ENCODE peak calls at places on chromosomes 7 and 10, in six cellular contexts. I, F, Q, S, E and C are unnamed samples.

GRCh38 chr7:121530251-121531174 is 134.4 kb upstream of the FAM3C start:
- DNase-seq in I (peak; percentile 63), F (peak; percentile 78), Q (peak; percentile 33), S (peak; percentile 99), E (peak; percentile 93), C (no peak)

GRCh38 chr7:28865494-28866257 is 92.5 kb downstream of the TRIL start:
- DNase-seq in I (no peak), F (peak; percentile 49), Q (no peak), S (no peak), E (peak; percentile 13), C (no peak)

GRCh38 chr7:17411922-17412321 is 113.5 kb downstream of the AHR start:
- DNase-seq in I (no peak), F (no peak), Q (no peak), S (no peak), E (no peak), C (no peak)

GRCh38 chr7:2959343-2959680 is 84.4 kb downstream of the CARD11 start:
- DNase-seq in I (no peak), F (no peak), Q (no peak), S (no peak), E (no peak), C (peak; percentile 75)

GRCh38 chr7:121860953-121861352 is 12.0 kb upstream of the PTPRZ1 start:
- DNase-seq in I (no peak), F (no peak), Q (no peak), S (no peak), E (no peak), C (no peak)

GRCh38 chr10:78336402-78336791 is 302.7 kb downstream of the RPS24 start:
- DNase-seq in I (peak; percentile 65), F (peak; percentile 96), Q (no peak), S (peak; percentile 90), E (peak; percentile 37), C (no peak)

GRCh38 chr7:95687759-95688343 is 84.5 kb upstream of the DYNC1I1 start:
- DNase-seq in I (no peak), F (peak; percentile 49), Q (no peak), S (peak; percentile 40), E (peak; percentile 41), C (no peak)

GRCh38 chr7:55092186-55092976 is 73.6 kb downstream of the EGFR start:
- DNase-seq in I (no peak), F (no peak), Q (no peak), S (peak; percentile 40), E (no peak), C (no peak)

GRCh38 chr10:110568055-110568735 is 700 bp downstream of the SMC3 start:
- DNase-seq in I (peak; percentile 89), F (peak; percentile 34), Q (peak; percentile 39), S (no peak), E (peak; percentile 30), C (no peak)

GRCh38 chr7:114084381-114085312 is 165.8 kb upstream of the PPP1R3A start:
- DNase-seq in I (peak; percentile 80), F (peak; percentile 64), Q (peak; percentile 72), S (peak; percentile 42), E (no peak), C (no peak)

GRCh38 chr10:1408656-1409358 is 328.5 kb downstream of the ADARB2 start:
- DNase-seq in I (no peak), F (no peak), Q (no peak), S (no peak), E (no peak), C (peak; percentile 89)

GRCh38 chr7:19575909-19576557 is 132.8 kb downstream of the POLR1F start:
- DNase-seq in I (no peak), F (peak; percentile 6), Q (no peak), S (no peak), E (no peak), C (no peak)

GRCh38 chr7:148049068-148049467 is 541.5 kb upstream of the C7orf33 start:
- DNase-seq in I (no peak), F (no peak), Q (no peak), S (no peak), E (no peak), C (no peak)

GRCh38 chr7:121186746-121187145 is 142.1 kb upstream of the WNT16 start:
- DNase-seq in I (no peak), F (no peak), Q (no peak), S (no peak), E (no peak), C (no peak)

GRCh38 chr10:129831150-129831549 is 132.9 kb downstream of the EBF3 start:
- DNase-seq in I (no peak), F (no peak), Q (no peak), S (no peak), E (no peak), C (no peak)

GRCh38 chr7:114519215-114519614 is 104.6 kb downstream of the FOXP2 start:
- DNase-seq in I (no peak), F (no peak), Q (no peak), S (peak; percentile 76), E (no peak), C (no peak)

GRCh38 chr7:137879357-137880158 is 32.8 kb upstream of the DGKI start:
- DNase-seq in I (no peak), F (peak; percentile 84), Q (no peak), S (peak; percentile 27), E (no peak), C (no peak)

GRCh38 chr7:76257973-76258372 is 44.5 kb upstream of the HSPB1 start:
- DNase-seq in I (no peak), F (no peak), Q (no peak), S (no peak), E (no peak), C (no peak)

GRCh38 chr10:52252322-52252721 is 61.8 kb upstream of the DKK1 start:
- DNase-seq in I (no peak), F (no peak), Q (no peak), S (no peak), E (no peak), C (no peak)

GRCh38 chr10:122498521-122498920 is 37.2 kb downstream of the HTRA1 start:
- DNase-seq in I (peak; percentile 59), F (peak; percentile 76), Q (no peak), S (peak; percentile 58), E (no peak), C (no peak)

GRCh38 chr7:117132385-117133120 is 179.3 kb downstream of the ST7 start:
- DNase-seq in I (no peak), F (peak; percentile 92), Q (no peak), S (peak; percentile 99), E (peak; percentile 87), C (no peak)

GRCh38 chr7:48710995-48711394 is 213.4 kb upstream of the CDC14C start:
- DNase-seq in I (no peak), F (no peak), Q (no peak), S (no peak), E (no peak), C (no peak)

GRCh38 chr10:89419548-89419947 is 5.2 kb downstream of the IFIT5 start:
- DNase-seq in I (no peak), F (peak; percentile 44), Q (no peak), S (peak; percentile 44), E (peak; percentile 50), C (no peak)

GRCh38 chr10:86944031-86944419 is 13.4 kb downstream of the MMRN2 start:
- DNase-seq in I (no peak), F (no peak), Q (no peak), S (no peak), E (no peak), C (peak; percentile 55)

GRCh38 chr10:89697946-89698345 is 3.4 kb upstream of the KIF20B start:
- DNase-seq in I (no peak), F (no peak), Q (no peak), S (no peak), E (no peak), C (no peak)

GRCh38 chr10:102403115-102403514 is 7.6 kb downstream of the NFKB2 start:
- DNase-seq in I (peak; percentile 67), F (no peak), Q (no peak), S (no peak), E (no peak), C (no peak)

GRCh38 chr10:32142646-32143045 is 86.4 kb upstream of the KIF5B start:
- DNase-seq in I (no peak), F (peak; percentile 73), Q (no peak), S (peak; percentile 45), E (no peak), C (no peak)

GRCh38 chr10:32143302-32143847 is 87.2 kb upstream of the KIF5B start:
- DNase-seq in I (no peak), F (no peak), Q (no peak), S (no peak), E (no peak), C (no peak)

GRCh38 chr10:32140403-32140802 is 84.2 kb upstream of the KIF5B start:
- DNase-seq in I (no peak), F (no peak), Q (no peak), S (peak; percentile 18), E (no peak), C (no peak)

GRCh38 chr10:32141018-32141807 is 85.0 kb upstream of the KIF5B start:
- DNase-seq in I (no peak), F (peak; percentile 53), Q (peak; percentile 51), S (peak; percentile 79), E (peak; percentile 37), C (no peak)

GRCh38 chr10:32139223-32140073 is 83.2 kb upstream of the KIF5B start:
- DNase-seq in I (peak; percentile 92), F (peak; percentile 97), Q (peak; percentile 86), S (peak; percentile 95), E (peak; percentile 93), C (no peak)
- TF ChIP-seq CTCF in I (peak; percentile 14), F (no peak), Q (no peak), S (peak; percentile 25), E (peak; percentile 24), C (peak; percentile 59)

GRCh38 chr10:103706047-103706446 is 149.3 kb downstream of the SH3PXD2A start:
- DNase-seq in I (no peak), F (no peak), Q (no peak), S (no peak), E (no peak), C (no peak)
- TF ChIP-seq CTCF in I (no peak), F (no peak), Q (no peak), S (no peak), E (no peak), C (peak; percentile 33)

DNA sequence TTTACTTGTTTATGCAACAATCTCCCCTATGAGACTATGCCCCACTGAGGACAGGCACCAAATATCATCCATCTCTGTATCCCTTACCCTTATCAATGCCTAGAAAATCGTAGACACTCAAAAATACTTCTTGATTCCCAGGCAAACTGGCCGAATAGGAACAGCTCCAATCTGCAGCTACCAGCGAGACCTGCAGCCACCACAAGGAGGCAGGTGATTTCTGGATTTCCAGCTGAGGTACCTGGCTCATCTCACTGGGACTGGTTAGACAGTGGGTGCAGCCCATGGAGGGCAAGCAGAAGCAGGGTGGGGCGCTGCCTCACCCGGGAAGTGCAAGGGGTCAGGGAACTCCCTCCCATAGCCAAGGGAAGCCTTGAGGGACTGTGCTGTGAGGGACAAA is 10.8 kb upstream of the PPP1R3C start:
- DNase-seq in I (no peak), F (peak; percentile 45), Q (no peak), S (no peak), E (no peak), C (no peak)
- TF ChIP-seq CTCF in I (peak; percentile 38), F (no peak), Q (no peak), S (peak; percentile 37), E (peak; percentile 47), C (peak; percentile 73)

GRCh38 chr10:28679941-28680752 is 2.8 kb downstream of the BAMBI start:
- DNase-seq in I (no peak), F (no peak), Q (no peak), S (peak; percentile 11), E (peak; percentile 36), C (no peak)
- TF ChIP-seq CTCF in I (peak; percentile 12), F (no peak), Q (no peak), S (peak; percentile 15), E (peak; percentile 38), C (peak; percentile 76)